ENCODE peak calls at places on chromosomes 13 and 19, in eight cellular contexts. Q, R, T, V, F, K, D and Y are unnamed samples.

GRCh38 chr19:49470615-49470978 is 3.4 kb upstream of the FLT3LG start:
- DNase-seq in Q (no peak), R (no peak), T (no peak), V (no peak), F (no peak), K (no peak), D (no peak), Y (no peak)

GRCh38 chr19:14120497-14120780 is 2.9 kb upstream of the PRKACA start:
- DNase-seq in Q (no peak), R (no peak), T (no peak), V (no peak), F (no peak), K (no peak), D (no peak), Y (no peak)

GRCh38 chr19:51798958-51799310 is 4.0 kb downstream of the FPR3 start:
- DNase-seq in Q (no peak), R (no peak), T (peak; percentile 63), V (no peak), F (no peak), K (no peak), D (peak; percentile 75), Y (no peak)

GRCh38 chr19:14363203-14364097 is 17.8 kb upstream of the ADGRE5 start:
- DNase-seq in Q (no peak), R (peak; percentile 38), T (no peak), V (no peak), F (no peak), K (peak; percentile 78), D (peak; percentile 90), Y (peak; percentile 77)

GRCh38 chr19:10768369-10768768 is 50.5 kb downstream of the DNM2 start:
- DNase-seq in Q (no peak), R (no peak), T (no peak), V (no peak), F (no peak), K (no peak), D (no peak), Y (no peak)

GRCh38 chr13:66556306-66556705 is 673.8 kb downstream of the PCDH9 start:
- DNase-seq in Q (no peak), R (peak; percentile 80), T (no peak), V (no peak), F (no peak), K (no peak), D (no peak), Y (no peak)

GRCh38 chr19:43781630-43782310 is 997 bp upstream of the KCNN4 start:
- DNase-seq in Q (no peak), R (no peak), T (no peak), V (no peak), F (no peak), K (no peak), D (no peak), Y (no peak)

GRCh38 chr19:373391-374182 is 29.0 kb upstream of the MIER2 start:
- DNase-seq in Q (no peak), R (no peak), T (no peak), V (no peak), F (no peak), K (no peak), D (peak; percentile 24), Y (no peak)

GRCh38 chr19:43305642-43306041 is 36.3 kb upstream of the PSG9 start:
- DNase-seq in Q (no peak), R (no peak), T (no peak), V (no peak), F (no peak), K (no peak), D (no peak), Y (no peak)

GRCh38 chr13:31755803-31756212 is 16.5 kb downstream of the RXFP2 start:
- DNase-seq in Q (no peak), R (peak; percentile 96), T (peak; percentile 37), V (no peak), F (no peak), K (no peak), D (no peak), Y (peak; percentile 34)

GRCh38 chr13:39913928-39914327 is 258.5 kb downstream of the COG6 start:
- DNase-seq in Q (no peak), R (peak; percentile 19), T (no peak), V (no peak), F (no peak), K (no peak), D (no peak), Y (no peak)

GRCh38 chr19:5968431-5969373 is 9.2 kb downstream of the RANBP3 start:
- DNase-seq in Q (no peak), R (no peak), T (no peak), V (no peak), F (no peak), K (peak; percentile 26), D (peak; percentile 45), Y (no peak)